ENCODE peak calls at places on chromosomes 7 and 10, in eight cellular contexts. W is endodermal cell, G is IMR-90, E is GM23248, I is fibroblast of lung, F is mammary epithelial cell, H is H1, P is mesenchymal stem cell. X is an unnamed sample.

GRCh38 chr7:155985518-155986427 is 173.5 kb upstream of the SHH start:
- DNase-seq in W (peak), G (no peak), E (no peak), I (no peak), F (no peak), H (no peak), P (no peak), X (peak)

GRCh38 chr10:24196426-24197039 is 12.4 kb upstream of the KIAA1217 start:
- DNase-seq in W (peak), G (peak), E (peak), I (peak), F (peak), H (peak), P (peak), X (peak)

GRCh38 chr7:106075937-106076336 is 36.2 kb downstream of the SYPL1 start:
- DNase-seq in W (no peak), G (no peak), E (no peak), I (no peak), F (no peak), H (no peak), P (no peak), X (no peak)

GRCh38 chr10:52772623-52773022 is at the start of gene MBL2:
- DNase-seq in W (no peak), G (no peak), E (no peak), I (no peak), F (no peak), H (no peak), P (no peak), X (no peak)

GRCh38 chr10:90222939-90223338 is 521.5 kb downstream of the KIF20B start:
- DNase-seq in W (no peak), G (no peak), E (no peak), I (peak), F (peak), H (no peak), P (no peak), X (no peak)

GRCh38 chr10:35579116-35579515 is 26.0 kb upstream of the GJD4 start:
- DNase-seq in W (no peak), G (no peak), E (no peak), I (no peak), F (no peak), H (no peak), P (no peak), X (no peak)

GRCh38 chr7:138431517-138431916 is 28.5 kb upstream of the TRIM24 start:
- DNase-seq in W (no peak), G (no peak), E (no peak), I (peak), F (peak), H (no peak), P (no peak), X (no peak)

GRCh38 chr7:26090927-26091519 is 61.0 kb upstream of the NFE2L3 start:
- DNase-seq in W (no peak), G (peak), E (peak), I (peak), F (peak), H (no peak), P (peak), X (no peak)

GRCh38 chr10:117004238-117004626 is 755 bp downstream of the SHTN1 start:
- DNase-seq in W (no peak), G (peak), E (no peak), I (no peak), F (no peak), H (no peak), P (no peak), X (no peak)

GRCh38 chr10:80288849-80289248 is 609 bp downstream of the MAT1A start:
- DNase-seq in W (peak), G (no peak), E (no peak), I (no peak), F (no peak), H (no peak), P (no peak), X (no peak)

GRCh38 chr7:45982912-45983719 is 62.0 kb upstream of the IGFBP3 start:
- DNase-seq in W (peak), G (no peak), E (no peak), I (no peak), F (no peak), H (no peak), P (no peak), X (no peak)

GRCh38 chr7:2641406-2642393 is 9.9 kb downstream of the TTYH3 start:
- DNase-seq in W (peak), G (peak), E (peak), I (peak), F (peak), H (no peak), P (peak), X (peak)

GRCh38 chr7:42691030-42691639 is 220.7 kb downstream of the C7orf25 start:
- DNase-seq in W (peak), G (peak), E (peak), I (peak), F (peak), H (no peak), P (peak), X (no peak)

GRCh38 chr10:110502851-110503301 is 5.2 kb downstream of the DUSP5 start:
- DNase-seq in W (no peak), G (peak), E (peak), I (peak), F (peak), H (no peak), P (peak), X (no peak)

GRCh38 chr10:88489107-88489506 is 94.0 kb downstream of the RNLS start:
- DNase-seq in W (no peak), G (no peak), E (no peak), I (no peak), F (no peak), H (no peak), P (no peak), X (no peak)

GRCh38 chr10:125778556-125778955 is 2.9 kb upstream of the MMP21 start:
- DNase-seq in W (no peak), G (no peak), E (no peak), I (no peak), F (peak), H (no peak), P (no peak), X (no peak)

GRCh38 chr10:8048281-8049008 is 6.0 kb upstream of the GATA3 start:
- DNase-seq in W (no peak), G (no peak), E (no peak), I (no peak), F (no peak), H (no peak), P (no peak), X (peak)

GRCh38 chr7:157359581-157359980 is 22.8 kb downstream of the DNAJB6 start:
- DNase-seq in W (no peak), G (no peak), E (no peak), I (no peak), F (no peak), H (no peak), P (no peak), X (no peak)

GRCh38 chr7:71278301-71278700 is 146.4 kb downstream of the GALNT17 start:
- DNase-seq in W (peak), G (no peak), E (no peak), I (peak), F (no peak), H (no peak), P (no peak), X (no peak)

GRCh38 chr7:53101026-53101425 is 65.6 kb downstream of the POM121L12 start:
- DNase-seq in W (no peak), G (no peak), E (no peak), I (no peak), F (no peak), H (no peak), P (no peak), X (no peak)

GRCh38 chr10:50807851-50808776 is 68.4 kb downstream of the ASAH2B start:
- DNase-seq in W (no peak), G (peak), E (peak), I (peak), F (no peak), H (no peak), P (peak), X (no peak)

GRCh38 chr10:97024181-97025073 is 161.3 kb downstream of the SLIT1 start:
- DNase-seq in W (no peak), G (peak), E (peak), I (peak), F (peak), H (no peak), P (peak), X (peak)

GRCh38 chr10:119025336-119025735 is 4.2 kb upstream of the NANOS1 start:
- DNase-seq in W (no peak), G (peak), E (peak), I (peak), F (peak), H (no peak), P (peak), X (peak)

GRCh38 chr7:4091767-4092166 is 590.3 kb upstream of the FOXK1 start:
- DNase-seq in W (no peak), G (no peak), E (no peak), I (no peak), F (peak), H (no peak), P (peak), X (no peak)

GRCh38 chr10:112491144-112491543 is 44.1 kb downstream of the VTI1A start:
- DNase-seq in W (no peak), G (peak), E (peak), I (peak), F (no peak), H (no peak), P (peak), X (no peak)

GRCh38 chr10:129058664-129059155 is 408.3 kb upstream of the MGMT start:
- DNase-seq in W (peak), G (no peak), E (no peak), I (no peak), F (no peak), H (no peak), P (no peak), X (no peak)
- H3K9ac ChIP-seq in W (no peak), G (no peak), E (no peak), I (no peak), F (no peak), H (no peak), P (no peak), X (no peak)

GRCh38 chr10:71278691-71279588 is 40.1 kb upstream of the SLC29A3 start:
- DNase-seq in W (peak), G (no peak), E (no peak), I (no peak), F (no peak), H (no peak), P (no peak), X (peak)
- H3K9ac ChIP-seq in W (no peak), G (no peak), E (no peak), I (no peak), F (no peak), H (no peak), P (no peak), X (no peak)

DNA sequence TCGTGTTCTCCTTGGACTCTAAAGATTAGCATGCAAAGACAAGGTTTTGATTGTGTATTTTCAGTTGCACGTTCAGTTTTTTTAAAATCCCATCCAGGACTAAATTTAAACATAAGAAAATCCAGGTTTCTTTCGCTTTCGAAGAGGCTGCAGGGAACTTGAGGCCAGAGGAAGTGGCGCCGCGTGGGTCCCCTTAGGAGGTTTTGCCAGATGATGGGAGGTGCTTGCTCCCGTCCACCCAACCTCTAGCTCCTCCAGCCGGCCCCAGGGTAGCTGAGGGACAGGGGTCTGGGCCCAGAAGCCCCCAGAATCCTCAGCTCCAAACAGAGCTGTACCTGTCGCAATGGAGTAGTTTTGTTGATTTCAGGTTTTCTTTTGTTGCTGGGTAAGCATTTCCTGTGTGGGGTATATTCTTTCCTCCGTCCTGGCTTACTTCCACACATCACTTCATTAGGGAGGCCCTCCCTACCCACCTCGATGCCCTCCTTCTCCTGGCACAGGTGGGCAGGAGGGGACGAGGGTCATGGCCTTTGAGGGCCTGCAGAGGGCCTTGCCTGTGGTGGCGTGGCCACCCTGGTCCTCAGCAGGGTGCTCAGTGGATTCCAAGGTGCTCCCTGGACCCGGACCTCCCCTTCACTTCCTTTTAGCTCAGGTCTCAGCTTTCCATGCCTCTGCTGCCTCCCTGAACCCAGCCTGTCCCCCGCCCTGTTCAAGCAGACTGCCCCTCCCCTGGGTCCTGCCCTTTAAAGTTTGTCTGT is 32.6 kb downstream of the LHPP start:
- DNase-seq in W (no peak), G (no peak), E (no peak), I (no peak), F (no peak), H (no peak), P (no peak), X (no peak)
- H3K9ac ChIP-seq in W (no peak), G (no peak), E (no peak), I (no peak), F (no peak), H (no peak), P (no peak), X (no peak)

GRCh38 chr10:129285459-129285858 is 181.6 kb upstream of the MGMT start:
- DNase-seq in W (no peak), G (no peak), E (no peak), I (no peak), F (no peak), H (no peak), P (no peak), X (no peak)
- H3K9ac ChIP-seq in W (no peak), G (no peak), E (no peak), I (no peak), F (no peak), H (no peak), P (no peak), X (no peak)

X was measured in kidney.